ENCODE peak calls at places on chromosomes 12 and 14, in nine cellular contexts. One of them, this sample, is unnamed.

GRCh38 chr12:20731274-20731673 is 36.1 kb downstream of the SLCO1C1 start:
- DNase-seq in astrocyte of the spinal cord: no peak
- DNase-seq in breast epithelium: no peak
- DNase-seq in EL: no peak
- DNase-seq in anterior cingulate cortex: no peak
- DNase-seq in naive thymus-derived CD4-positive, alpha-beta T cell: no peak
- DNase-seq in sciatic nerve: no peak
- DNase-seq in AG04450: no peak
- DNase-seq in activated T-cell treated with anti-CD3 and anti-CD28 coated beads, Interleukin-2, amount 50 U/mL, for 48 hours: no peak
- DNase-seq in this sample: no peak

GRCh38 chr14:69372146-69372545 is 26.0 kb downstream of the ERH start:
- DNase-seq in astrocyte of the spinal cord: no peak
- DNase-seq in breast epithelium: no peak
- DNase-seq in EL: no peak
- DNase-seq in anterior cingulate cortex: no peak
- DNase-seq in naive thymus-derived CD4-positive, alpha-beta T cell: no peak
- DNase-seq in sciatic nerve: no peak
- DNase-seq in AG04450: no peak
- DNase-seq in activated T-cell treated with anti-CD3 and anti-CD28 coated beads, Interleukin-2, amount 50 U/mL, for 48 hours: no peak
- DNase-seq in this sample: no peak

GRCh38 chr12:130989391-130989790 is 35.7 kb downstream of the ADGRD1 start:
- DNase-seq in astrocyte of the spinal cord: no peak
- DNase-seq in breast epithelium: no peak
- DNase-seq in EL: no peak
- DNase-seq in anterior cingulate cortex: no peak
- DNase-seq in naive thymus-derived CD4-positive, alpha-beta T cell: no peak
- DNase-seq in sciatic nerve: peak; percentile 56
- DNase-seq in AG04450: no peak
- DNase-seq in activated T-cell treated with anti-CD3 and anti-CD28 coated beads, Interleukin-2, amount 50 U/mL, for 48 hours: no peak
- DNase-seq in this sample: no peak

GRCh38 chr14:92670967-92671366 is 77.5 kb downstream of the LGMN start:
- DNase-seq in astrocyte of the spinal cord: peak; percentile 20
- DNase-seq in breast epithelium: no peak
- DNase-seq in EL: peak; percentile 19
- DNase-seq in anterior cingulate cortex: no peak
- DNase-seq in naive thymus-derived CD4-positive, alpha-beta T cell: no peak
- DNase-seq in sciatic nerve: no peak
- DNase-seq in AG04450: no peak
- DNase-seq in activated T-cell treated with anti-CD3 and anti-CD28 coated beads, Interleukin-2, amount 50 U/mL, for 48 hours: no peak
- DNase-seq in this sample: peak; percentile 46

GRCh38 chr12:123940627-123940966 is 32.0 kb downstream of the CCDC92 start:
- DNase-seq in astrocyte of the spinal cord: no peak
- DNase-seq in breast epithelium: no peak
- DNase-seq in EL: no peak
- DNase-seq in anterior cingulate cortex: no peak
- DNase-seq in naive thymus-derived CD4-positive, alpha-beta T cell: no peak
- DNase-seq in sciatic nerve: no peak
- DNase-seq in AG04450: no peak
- DNase-seq in activated T-cell treated with anti-CD3 and anti-CD28 coated beads, Interleukin-2, amount 50 U/mL, for 48 hours: no peak
- DNase-seq in this sample: no peak

GRCh38 chr12:64186789-64187188 is 35.3 kb downstream of the KICS2 start:
- DNase-seq in astrocyte of the spinal cord: no peak
- DNase-seq in breast epithelium: no peak
- DNase-seq in EL: peak; percentile 31
- DNase-seq in anterior cingulate cortex: no peak
- DNase-seq in naive thymus-derived CD4-positive, alpha-beta T cell: no peak
- DNase-seq in sciatic nerve: no peak
- DNase-seq in AG04450: no peak
- DNase-seq in activated T-cell treated with anti-CD3 and anti-CD28 coated beads, Interleukin-2, amount 50 U/mL, for 48 hours: no peak
- DNase-seq in this sample: no peak

GRCh38 chr12:114504311-114504710 is 98.4 kb upstream of the TBX5 start:
- DNase-seq in astrocyte of the spinal cord: no peak
- DNase-seq in breast epithelium: no peak
- DNase-seq in EL: peak; percentile 35
- DNase-seq in anterior cingulate cortex: no peak
- DNase-seq in naive thymus-derived CD4-positive, alpha-beta T cell: no peak
- DNase-seq in sciatic nerve: no peak
- DNase-seq in AG04450: no peak
- DNase-seq in activated T-cell treated with anti-CD3 and anti-CD28 coated beads, Interleukin-2, amount 50 U/mL, for 48 hours: no peak
- DNase-seq in this sample: peak; percentile 63

GRCh38 chr14:56555921-56556570 is 23.6 kb upstream of the TMEM260 start:
- DNase-seq in astrocyte of the spinal cord: peak; percentile 51
- DNase-seq in breast epithelium: no peak
- DNase-seq in EL: peak; percentile 5
- DNase-seq in anterior cingulate cortex: no peak
- DNase-seq in naive thymus-derived CD4-positive, alpha-beta T cell: no peak
- DNase-seq in sciatic nerve: no peak
- DNase-seq in AG04450: no peak
- DNase-seq in activated T-cell treated with anti-CD3 and anti-CD28 coated beads, Interleukin-2, amount 50 U/mL, for 48 hours: no peak
- DNase-seq in this sample: peak; percentile 30

GRCh38 chr12:97681612-97682504 is 219.3 kb downstream of the RMST start:
- DNase-seq in astrocyte of the spinal cord: no peak
- DNase-seq in breast epithelium: no peak
- DNase-seq in EL: no peak
- DNase-seq in anterior cingulate cortex: no peak
- DNase-seq in naive thymus-derived CD4-positive, alpha-beta T cell: no peak
- DNase-seq in sciatic nerve: no peak
- DNase-seq in AG04450: no peak
- DNase-seq in activated T-cell treated with anti-CD3 and anti-CD28 coated beads, Interleukin-2, amount 50 U/mL, for 48 hours: no peak
- DNase-seq in this sample: no peak

GRCh38 chr12:49294086-49294803 is 702 bp upstream of the PRPH start:
- DNase-seq in astrocyte of the spinal cord: no peak
- DNase-seq in breast epithelium: no peak
- DNase-seq in EL: no peak
- DNase-seq in anterior cingulate cortex: no peak
- DNase-seq in naive thymus-derived CD4-positive, alpha-beta T cell: no peak
- DNase-seq in sciatic nerve: no peak
- DNase-seq in AG04450: no peak
- DNase-seq in activated T-cell treated with anti-CD3 and anti-CD28 coated beads, Interleukin-2, amount 50 U/mL, for 48 hours: no peak
- DNase-seq in this sample: no peak

GRCh38 chr14:34043627-34044372 is 92.9 kb upstream of the EGLN3 start:
- DNase-seq in astrocyte of the spinal cord: no peak
- DNase-seq in breast epithelium: no peak
- DNase-seq in EL: no peak
- DNase-seq in anterior cingulate cortex: no peak
- DNase-seq in naive thymus-derived CD4-positive, alpha-beta T cell: no peak
- DNase-seq in sciatic nerve: no peak
- DNase-seq in AG04450: no peak
- DNase-seq in activated T-cell treated with anti-CD3 and anti-CD28 coated beads, Interleukin-2, amount 50 U/mL, for 48 hours: peak; percentile 82
- DNase-seq in this sample: no peak